ENCODE peak calls at places on chromosomes 16 and 17, in ten cellular contexts. W is fibroblast of lung, U is lung, L is body of pancreas, T is HFFc6, B is HL-60, X is uterus, Q is adrenal gland, G is A549, C is right lobe of liver. S is an unnamed sample.

GRCh38 chr17:50113624-50114320 is 16.2 kb downstream of the SAMD14 start:
- DNase-seq in Q (peak), U (no peak), B (no peak), G (no peak), X (peak), W (no peak), L (no peak), C (no peak), T (no peak), S (no peak)

GRCh38 chr16:685967-686366 is 1.8 kb upstream of the JMJD8 start:
- DNase-seq in G (peak), C (peak), B (no peak), L (peak), T (peak), Q (no peak), W (peak), X (no peak), U (no peak), S (no peak)

GRCh38 chr17:40224707-40225092 is 5.6 kb downstream of the WIPF2 start:
- DNase-seq in Q (no peak), W (peak), X (no peak), L (peak), T (no peak), G (no peak), U (peak), B (no peak), C (no peak), S (no peak)

GRCh38 chr16:4077083-4077714 is 39.0 kb downstream of the ADCY9 start:
- DNase-seq in B (no peak), X (no peak), Q (no peak), T (no peak), W (no peak), C (no peak), U (no peak), G (no peak), L (no peak), S (no peak)

GRCh38 chr16:19284207-19284606 is 1.3 kb upstream of the CLEC19A start:
- DNase-seq in X (no peak), Q (peak), B (no peak), L (peak), G (peak), W (no peak), T (no peak), U (peak), C (peak), S (no peak)

GRCh38 chr17:66564992-66565465 is 262.6 kb downstream of the PRKCA start:
- DNase-seq in Q (no peak), W (peak), C (no peak), U (no peak), T (no peak), B (no peak), L (no peak), X (no peak), G (no peak), S (no peak)

GRCh38 chr17:47253541-47254402 is at the start of gene ITGB3:
- DNase-seq in T (peak), X (peak), G (peak), L (peak), C (peak), Q (peak), U (peak), B (peak), W (peak), S (no peak)

GRCh38 chr17:49880291-49881053 is 32.6 kb upstream of the TAC4 start:
- DNase-seq in W (peak), T (peak), L (peak), U (peak), B (peak), G (peak), Q (peak), C (peak), X (peak), S (peak)

GRCh38 chr16:69927056-69927757 is 23.9 kb upstream of the CLEC18A start:
- DNase-seq in W (peak), L (peak), G (no peak), X (peak), B (no peak), U (no peak), Q (peak), C (no peak), T (no peak), S (no peak)

GRCh38 chr17:41624208-41625101 is at the start of gene KRT17:
- DNase-seq in G (no peak), U (no peak), B (peak), C (no peak), W (no peak), X (no peak), T (no peak), Q (no peak), L (peak), S (no peak)

GRCh38 chr17:46045639-46046038 is 46.6 kb downstream of the STH start:
- DNase-seq in U (no peak), W (no peak), G (no peak), X (no peak), L (no peak), T (no peak), C (no peak), Q (no peak), B (no peak), S (no peak)

GRCh38 chr17:34703533-34703932 is 124.2 kb downstream of the TMEM132E start:
- DNase-seq in W (peak), C (peak), X (no peak), G (peak), L (peak), U (no peak), Q (peak), T (no peak), B (peak), S (no peak)

GRCh38 chr17:19470529-19471261 is 59.7 kb downstream of the RNF112 start:
- DNase-seq in L (peak), T (peak), B (no peak), G (no peak), U (peak), Q (no peak), C (no peak), W (peak), X (peak), S (peak)

GRCh38 chr16:51710186-51710585 is 559.1 kb upstream of the SALL1 start:
- DNase-seq in B (no peak), C (no peak), G (no peak), U (no peak), W (no peak), L (no peak), X (no peak), T (no peak), Q (no peak), S (no peak)

GRCh38 chr16:55494994-55495421 is 13.9 kb upstream of the LPCAT2 start:
- DNase-seq in G (peak), T (peak), U (peak), X (peak), C (no peak), Q (no peak), W (peak), L (peak), B (no peak), S (peak)

GRCh38 chr16:88464447-88465318 is 11.6 kb downstream of the ZFPM1 start:
- DNase-seq in U (no peak), G (no peak), T (no peak), B (no peak), L (no peak), X (no peak), W (peak), Q (no peak), C (no peak), S (no peak)

GRCh38 chr17:74644419-74644818 is 20.9 kb upstream of the CD300E start:
- DNase-seq in U (no peak), L (no peak), C (no peak), B (no peak), Q (no peak), T (no peak), X (no peak), G (no peak), W (no peak), S (no peak)

GRCh38 chr16:50257876-50258275 is 8.5 kb upstream of the ADCY7 start:
- DNase-seq in G (no peak), L (no peak), T (no peak), W (no peak), C (peak), B (no peak), U (no peak), X (no peak), Q (no peak), S (no peak)

GRCh38 chr17:79528592-79529125 is 82.2 kb downstream of the RBFOX3 start:
- DNase-seq in Q (no peak), T (no peak), G (no peak), X (no peak), W (no peak), U (no peak), B (no peak), L (no peak), C (no peak), S (no peak)

GRCh38 chr17:18968945-18969887 is 17.3 kb downstream of the SLC5A10 start:
- DNase-seq in C (no peak), U (peak), Q (peak), B (no peak), W (no peak), T (no peak), G (peak), L (no peak), X (peak), S (no peak)

GRCh38 chr16:57594531-57595031 is 33.8 kb upstream of the ADGRG1 start:
- DNase-seq in Q (no peak), C (no peak), G (no peak), U (no peak), W (no peak), L (no peak), T (no peak), X (no peak), B (no peak), S (no peak)

GRCh38 chr17:74408262-74408661 is 23.6 kb upstream of the GPRC5C start:
- DNase-seq in L (peak), B (no peak), X (no peak), U (peak), C (no peak), Q (no peak), T (no peak), G (peak), W (peak), S (no peak)

GRCh38 chr17:48596000-48596734 is 2.6 kb upstream of the HOXB5 start:
- DNase-seq in L (no peak), U (no peak), X (no peak), Q (no peak), W (peak), T (no peak), C (no peak), G (no peak), B (no peak), S (no peak)

GRCh38 chr17:17849863-17850373 is 13.1 kb upstream of the SREBF1 start:
- DNase-seq in C (no peak), G (peak), L (peak), T (no peak), Q (no peak), U (no peak), B (no peak), X (peak), W (peak), S (no peak)

GRCh38 chr17:64202683-64203430 is 60.2 kb downstream of the TEX2 start:
- DNase-seq in G (no peak), T (peak), W (no peak), L (no peak), U (no peak), Q (no peak), B (no peak), X (no peak), C (peak), S (no peak)

GRCh38 chr17:62178579-62178978 is 113.5 kb upstream of the MED13 start:
- DNase-seq in C (no peak), T (peak), B (no peak), X (no peak), W (peak), Q (no peak), G (peak), U (no peak), L (no peak), S (no peak)

GRCh38 chr16:89531821-89532526 is 23.8 kb downstream of the SPG7 start:
- DNase-seq in U (no peak), G (no peak), X (no peak), Q (no peak), B (no peak), T (no peak), C (no peak), L (no peak), W (no peak), S (no peak)

GRCh38 chr16:64089697-64090096 is 1032.2 kb downstream of the CDH11 start:
- DNase-seq in B (no peak), C (no peak), Q (no peak), G (peak), W (peak), T (peak), U (no peak), X (no peak), L (peak), S (no peak)

GRCh38 chr16:14608604-14609003 is 21.5 kb downstream of the PARN start:
- DNase-seq in T (no peak), C (no peak), X (no peak), L (peak), W (no peak), Q (no peak), G (no peak), B (no peak), U (no peak), S (no peak)

GRCh38 chr17:77528516-77529327 is 388.0 kb downstream of the SEC14L1 start:
- DNase-seq in C (no peak), L (no peak), Q (no peak), U (no peak), W (no peak), T (no peak), B (no peak), X (no peak), G (no peak), S (no peak)
- TF ChIP-seq CTCF in C (no peak), L (no peak), Q (no peak), U (no peak), W (no peak), T (no peak), B (no peak), X (no peak), G (no peak), S (no peak)

GRCh38 chr16:85090166-85090565 is 22.1 kb downstream of the CIBAR2 start:
- DNase-seq in C (no peak), T (peak), W (peak), G (no peak), U (no peak), Q (no peak), B (no peak), X (no peak), L (no peak), S (no peak)
- TF ChIP-seq CTCF in C (no peak), T (no peak), W (no peak), G (no peak), U (no peak), Q (no peak), B (no peak), X (no peak), L (no peak), S (no peak)

DNA sequence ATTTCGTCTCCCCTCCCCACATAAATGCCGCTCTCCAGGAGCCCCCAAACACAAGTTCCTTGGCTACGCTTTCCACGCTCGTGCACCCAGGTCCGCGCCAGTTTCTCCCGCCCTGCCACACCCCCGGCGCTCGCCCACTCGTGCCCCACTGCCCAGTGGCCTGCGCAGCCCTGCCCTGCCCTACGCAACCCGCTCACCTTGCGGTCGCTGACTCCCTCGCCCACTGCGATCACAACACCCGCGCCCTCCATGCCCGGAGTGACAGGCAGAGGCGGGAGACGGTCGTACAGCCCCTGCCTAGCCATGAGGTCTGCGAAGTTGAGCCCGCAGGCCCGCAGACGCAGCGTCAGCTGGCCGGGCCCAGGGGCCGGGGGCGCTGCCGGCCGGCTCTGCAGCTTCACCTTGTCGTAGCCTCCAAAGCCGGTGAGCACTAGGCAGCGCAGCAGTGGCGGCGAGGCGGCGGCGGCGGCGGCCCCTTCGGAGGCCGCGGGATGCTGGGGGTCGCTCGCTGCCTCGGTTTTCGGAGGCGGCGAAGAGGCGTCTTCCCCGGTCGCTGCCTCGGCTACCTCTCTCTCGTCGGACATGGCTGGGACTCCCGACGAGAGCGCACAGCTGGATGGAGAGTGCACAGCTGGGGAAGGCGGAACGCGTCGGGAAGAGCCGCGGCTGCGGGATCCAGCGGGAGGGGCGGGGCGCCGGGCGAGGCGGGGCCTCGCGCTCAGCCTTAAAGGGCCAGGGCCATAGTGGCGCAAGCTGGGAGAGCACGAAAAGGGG is at the start of gene VAT1:
- DNase-seq in L (peak), Q (peak), U (peak), X (peak), T (peak), B (peak), W (peak), G (peak), C (peak), S (no peak)
- TF ChIP-seq CTCF in L (peak), Q (no peak), U (no peak), X (no peak), T (peak), B (no peak), W (no peak), G (no peak), C (no peak), S (no peak)

GRCh38 chr16:78925071-78925714 is 675.3 kb downstream of the MAF start:
- DNase-seq in X (no peak), T (no peak), U (no peak), L (peak), W (no peak), Q (peak), G (peak), C (peak), B (no peak), S (no peak)
- TF ChIP-seq CTCF in X (no peak), T (peak), U (peak), L (peak), W (no peak), Q (peak), G (peak), C (peak), B (peak), S (no peak)

DNA sequence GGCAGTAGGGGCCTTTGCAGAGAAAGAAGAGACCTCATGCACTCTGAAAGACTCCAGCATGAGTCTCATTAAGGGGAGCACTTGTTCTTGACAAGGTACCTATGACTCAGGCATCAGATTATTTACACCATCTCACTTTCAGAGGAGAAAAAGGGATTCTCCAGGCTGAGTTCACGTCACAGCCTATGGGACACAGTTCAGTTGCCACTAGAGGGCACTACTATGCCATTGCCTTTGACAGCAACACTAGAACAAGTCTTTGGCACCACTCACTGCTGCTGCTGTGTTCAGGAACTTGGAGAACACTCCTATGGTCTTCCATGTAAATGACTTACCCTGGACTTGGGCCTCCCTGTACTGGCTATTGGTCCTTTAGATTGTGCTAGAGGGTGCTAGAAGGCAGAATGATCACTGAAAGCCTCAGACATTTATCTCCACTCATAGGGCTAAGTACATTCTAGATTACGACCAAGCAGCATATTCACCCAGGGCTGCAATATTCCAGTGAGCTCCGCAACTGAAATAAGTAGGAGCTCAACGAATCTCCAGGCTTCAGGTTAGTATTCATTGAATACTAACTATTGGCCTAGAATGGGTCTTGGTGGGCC is 225.1 kb upstream of the CA10 start:
- DNase-seq in U (peak), G (peak), X (no peak), W (peak), Q (peak), T (no peak), C (peak), B (peak), L (peak), S (no peak)
- TF ChIP-seq CTCF in U (peak), G (peak), X (no peak), W (no peak), Q (peak), T (peak), C (peak), B (peak), L (peak), S (peak)

GRCh38 chr16:47143677-47144558 is at the start of gene NETO2:
- DNase-seq in C (peak), B (no peak), W (peak), X (no peak), L (peak), U (peak), Q (peak), G (peak), T (peak), S (no peak)
- TF ChIP-seq CTCF in C (peak), B (peak), W (peak), X (no peak), L (peak), U (peak), Q (peak), G (peak), T (peak), S (peak)